ENCODE peak calls at places on chromosomes 6 and 20, in four cellular contexts. G is K562, Q is H1, E is SK-N-SH. T is an unnamed sample.
A peak's percentile ranks its signal among the peaks of the same experiment; 100 is the strongest.

GRCh38 chr6:158611600-158612041 is 32.9 kb downstream of the DYNLT1 start:
- DNase-seq in G (no peak), Q (peak; percentile 87), E (no peak), T (peak; percentile 83)

GRCh38 chr6:13724174-13724573 is 12.5 kb upstream of the RANBP9 start:
- DNase-seq in G (no peak), Q (no peak), E (no peak), T (no peak)

GRCh38 chr20:5674176-5674660 is 76.0 kb upstream of the SHLD1 start:
- DNase-seq in G (peak; percentile 28), Q (no peak), E (no peak), T (no peak)

GRCh38 chr6:39004801-39005200 is 43.8 kb upstream of the GLP1R start:
- DNase-seq in G (no peak), Q (no peak), E (no peak), T (no peak)

GRCh38 chr6:30819287-30819917 is 64.9 kb upstream of the DDR1 start:
- DNase-seq in G (no peak), Q (no peak), E (no peak), T (no peak)

GRCh38 chr6:169341706-169342105 is 88.1 kb upstream of the THBS2 start:
- DNase-seq in G (no peak), Q (no peak), E (no peak), T (no peak)

GRCh38 chr6:44949595-44950201 is 378.4 kb upstream of the RUNX2 start:
- DNase-seq in G (no peak), Q (no peak), E (no peak), T (no peak)

GRCh38 chr6:55818482-55818881 is 56.9 kb downstream of the BMP5 start:
- DNase-seq in G (no peak), Q (no peak), E (no peak), T (no peak)

GRCh38 chr20:5342031-5342430 is 25.3 kb upstream of the PROKR2 start:
- DNase-seq in G (no peak), Q (no peak), E (no peak), T (no peak)

GRCh38 chr20:54199721-54200176 is 8.1 kb upstream of the PFDN4 start:
- DNase-seq in G (peak; percentile 78), Q (peak; percentile 91), E (peak; percentile 70), T (peak; percentile 83)

GRCh38 chr6:18823782-18824386 is 436.7 kb downstream of the RNF144B start:
- DNase-seq in G (peak; percentile 84), Q (peak; percentile 90), E (peak; percentile 3), T (peak; percentile 87)

GRCh38 chr6:3789018-3789895 is 37.7 kb upstream of the PXDC1 start:
- DNase-seq in G (no peak), Q (no peak), E (no peak), T (no peak)

GRCh38 chr20:38013891-38014290 is 19.4 kb downstream of the TTI1 start:
- DNase-seq in G (no peak), Q (no peak), E (no peak), T (no peak)

GRCh38 chr20:47293524-47294157 is 62.9 kb downstream of the ZMYND8 start:
- DNase-seq in G (no peak), Q (no peak), E (no peak), T (no peak)

GRCh38 chr6:36928547-36928918 is 26.0 kb upstream of the PI16 start:
- DNase-seq in G (no peak), Q (no peak), E (no peak), T (no peak)

GRCh38 chr20:34043025-34043424 is 49.3 kb downstream of the RALY start:
- DNase-seq in G (no peak), Q (no peak), E (no peak), T (no peak)

GRCh38 chr20:41135187-41135887 is 2.0 kb upstream of the PLCG1 start:
- DNase-seq in G (peak; percentile 80), Q (peak; percentile 77), E (peak; percentile 59), T (peak; percentile 73)

GRCh38 chr6:149176971-149177667 is 140.4 kb upstream of the TAB2 start:
- DNase-seq in G (no peak), Q (no peak), E (no peak), T (no peak)

GRCh38 chr6:26520840-26521484 is 17.2 kb upstream of the HMGN4 start:
- DNase-seq in G (peak; percentile 94), Q (peak; percentile 91), E (peak; percentile 99), T (peak; percentile 83)

GRCh38 chr6:156595481-156595880 is 181.7 kb upstream of the ARID1B start:
- DNase-seq in G (no peak), Q (no peak), E (no peak), T (no peak)

GRCh38 chr20:14067631-14068030 is 72.3 kb downstream of the MACROD2 start:
- DNase-seq in G (no peak), Q (no peak), E (no peak), T (no peak)

GRCh38 chr6:84554069-84554468 is 210.3 kb downstream of the TBX18 start:
- DNase-seq in G (no peak), Q (no peak), E (no peak), T (no peak)

GRCh38 chr20:58772786-58773185 is 77.9 kb downstream of the GNAS-AS1 start:
- DNase-seq in G (no peak), Q (no peak), E (no peak), T (no peak)

GRCh38 chr20:49916146-49917002 is 1.0 kb upstream of the SPATA2 start:
- DNase-seq in G (peak; percentile 85), Q (no peak), E (no peak), T (no peak)

GRCh38 chr6:129140571-129140970 is 257.6 kb downstream of the LAMA2 start:
- DNase-seq in G (no peak), Q (no peak), E (no peak), T (no peak)

GRCh38 chr6:127641905-127642304 is 64.9 kb downstream of the C6orf58 start:
- DNase-seq in G (peak; percentile 0), Q (peak; percentile 52), E (peak; percentile 28), T (peak; percentile 31)

GRCh38 chr20:23156170-23156841 is 70.2 kb upstream of the CD93 start:
- DNase-seq in G (peak; percentile 85), Q (peak; percentile 28), E (no peak), T (no peak)

GRCh38 chr20:62214067-62214466 is 6.0 kb downstream of the HRH3 start:
- DNase-seq in G (no peak), Q (no peak), E (no peak), T (no peak)

GRCh38 chr20:5149892-5150225 is 23.1 kb downstream of the CDS2 start:
- DNase-seq in G (no peak), Q (no peak), E (no peak), T (no peak)

GRCh38 chr6:155486795-155487294 is 31.2 kb upstream of the NOX3 start:
- DNase-seq in G (no peak), Q (no peak), E (no peak), T (no peak)

GRCh38 chr6:35213824-35214756 is at the start of gene SCUBE3:
- DNase-seq in G (no peak), Q (peak; percentile 81), E (peak; percentile 92), T (peak; percentile 70)

GRCh38 chr6:83976037-83976755 is 57.4 kb upstream of the MRAP2 start:
- DNase-seq in G (peak; percentile 31), Q (no peak), E (no peak), T (no peak)

GRCh38 chr6:100504786-100505737 is 40.3 kb upstream of the SIM1 start:
- DNase-seq in G (no peak), Q (no peak), E (no peak), T (no peak)

DNA sequence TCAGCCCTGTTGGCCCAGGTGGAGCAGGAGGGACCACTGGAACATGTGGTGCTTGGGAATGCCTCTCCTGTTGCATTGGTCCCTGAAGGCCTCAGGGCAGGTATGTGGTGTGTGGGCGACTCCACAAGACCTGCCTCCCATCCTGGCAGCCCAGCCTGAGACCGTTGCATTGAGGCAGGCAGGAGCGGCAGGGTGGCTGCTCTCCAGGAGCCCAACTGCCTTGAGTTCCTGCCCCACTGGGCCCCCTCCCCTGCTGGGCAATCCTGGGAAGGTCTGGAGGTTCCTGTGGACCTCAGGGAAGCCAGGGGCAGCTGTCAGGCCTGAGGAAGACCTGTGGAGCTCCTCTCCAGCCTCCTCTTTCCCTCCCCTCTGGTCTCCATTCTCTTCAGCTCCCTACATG is 19.8 kb downstream of the MAVS start:
- DNase-seq in G (no peak), Q (no peak), E (no peak), T (no peak)
- TF ChIP-seq TEAD4 in G (no peak), Q (no peak), E (no peak), T (no peak)

GRCh38 chr6:52662031-52662430 is 8.9 kb upstream of the TMEM14A start:
- DNase-seq in G (no peak), Q (no peak), E (no peak), T (no peak)

GRCh38 chr6:52663120-52663934 is 7.6 kb upstream of the TMEM14A start:
- DNase-seq in G (peak; percentile 81), Q (no peak), E (peak; percentile 69), T (peak; percentile 42)

GRCh38 chr6:52663935-52664184 is 7.1 kb upstream of the TMEM14A start:
- DNase-seq in G (no peak), Q (no peak), E (no peak), T (no peak)

GRCh38 chr6:52664185-52664990 is 6.5 kb upstream of the TMEM14A start:
- DNase-seq in G (peak; percentile 96), Q (peak; percentile 93), E (peak; percentile 97), T (peak; percentile 92)

GRCh38 chr6:52661551-52661950 is 9.4 kb upstream of the TMEM14A start:
- DNase-seq in G (no peak), Q (no peak), E (no peak), T (no peak)
- TF ChIP-seq USF2 in G (no peak), Q (no peak), E (no peak), T (no peak)

DNA sequence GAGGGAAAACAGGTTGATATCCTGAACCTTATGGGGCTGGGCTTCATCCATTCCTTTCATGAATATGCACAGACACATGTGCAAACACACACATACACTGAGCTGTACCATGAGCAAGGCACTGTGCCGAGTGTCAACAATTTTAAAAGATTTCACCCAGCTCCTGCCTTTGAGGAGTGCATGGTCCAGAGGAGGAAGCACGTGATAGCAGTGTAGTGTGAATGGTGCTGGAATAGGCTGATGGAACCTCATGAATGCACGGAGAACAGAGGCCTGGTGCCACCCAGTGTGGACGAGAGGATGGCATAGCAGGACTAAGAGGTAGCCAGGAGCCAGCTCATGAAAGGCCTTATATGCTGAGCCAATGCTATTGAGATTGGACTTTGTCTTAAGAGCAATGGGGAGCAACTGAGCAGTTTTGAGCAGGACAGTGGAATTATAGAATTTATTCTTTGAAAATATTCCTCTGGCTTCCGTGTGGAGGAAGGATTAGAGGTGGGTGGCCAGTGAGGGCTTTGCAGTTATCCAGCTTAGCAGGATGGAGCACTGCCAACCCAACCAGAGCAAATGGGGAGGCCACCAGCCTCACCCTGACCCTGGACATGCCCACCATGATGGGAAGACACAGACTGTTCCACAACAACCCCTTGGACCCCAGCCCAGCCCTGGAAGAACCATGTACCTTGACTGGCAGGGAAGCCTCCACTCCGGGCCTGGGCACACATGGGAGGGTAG is 84.4 kb downstream of the UNC5CL start:
- DNase-seq in G (no peak), Q (no peak), E (no peak), T (no peak)
- TF ChIP-seq TEAD4 in G (no peak), Q (no peak), E (no peak), T (no peak)

DNA sequence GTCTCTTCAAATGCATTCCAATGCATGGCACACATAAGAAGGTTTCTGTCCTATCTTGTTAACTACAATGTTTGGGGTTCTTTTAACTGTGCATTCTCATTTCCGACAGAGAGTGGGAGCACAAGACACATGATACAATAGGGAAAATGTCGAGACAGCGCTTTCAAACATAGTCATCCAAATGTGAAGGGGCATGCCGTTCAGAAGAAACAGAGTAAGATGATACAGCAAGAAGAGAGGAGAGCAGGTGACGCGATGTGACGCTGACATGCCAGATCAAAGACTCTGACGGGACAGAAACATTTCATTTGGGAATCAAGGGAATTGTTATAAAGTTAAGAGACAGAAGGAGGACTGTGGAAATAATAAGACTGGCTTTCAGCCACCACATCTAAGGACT is 117.5 kb downstream of the FAXC start:
- DNase-seq in G (no peak), Q (no peak), E (no peak), T (no peak)
- TF ChIP-seq USF2 in G (no peak), Q (no peak), E (no peak), T (no peak)

T was measured in WTC11.